ENCODE peak calls at places on chromosomes 4 and X, in five cellular contexts. P is EH, H is amniotic stem cell, O is SHP77 treated with DMSO at 0.1 percent for 48 hours, Y is astrocyte. K is an unnamed sample.

GRCh38 chr4:151199496-151200190 is 77.3 kb upstream of the PRSS48 start:
- DNase-seq in P (peak; percentile 16), H (no peak), O (no peak), Y (no peak), K (no peak)

GRCh38 chr4:185269286-185269685 is 59.9 kb downstream of the SNX25 start:
- DNase-seq in P (peak; percentile 15), H (no peak), O (no peak), Y (peak; percentile 33), K (no peak)

GRCh38 chrX:140866446-140866845 is 135.9 kb upstream of the SPANXB1 start:
- DNase-seq in P (peak; percentile 16), H (no peak), O (no peak), Y (no peak), K (no peak)

GRCh38 chrX:119501511-119502148 is 33.4 kb downstream of the SLC25A5 start:
- DNase-seq in P (peak; percentile 20), H (no peak), O (no peak), Y (no peak), K (no peak)

GRCh38 chr4:95510877-95511276 is 37.9 kb downstream of the UNC5C start:
- DNase-seq in P (no peak), H (no peak), O (no peak), Y (no peak), K (no peak)

GRCh38 chr4:167897116-167897515 is 195.2 kb upstream of the ANXA10 start:
- DNase-seq in P (peak; percentile 57), H (no peak), O (no peak), Y (peak; percentile 74), K (peak; percentile 71)

GRCh38 chr4:113869743-113870375 is 108.3 kb upstream of the CAMK2D start:
- DNase-seq in P (peak; percentile 68), H (no peak), O (no peak), Y (peak; percentile 75), K (no peak)

GRCh38 chr4:146278986-146279385 is 64.6 kb downstream of the REELD1 start:
- DNase-seq in P (peak; percentile 4), H (no peak), O (no peak), Y (no peak), K (no peak)

GRCh38 chrX:9227276-9227675 is 193.3 kb upstream of the FAM9B start:
- DNase-seq in P (no peak), H (no peak), O (no peak), Y (peak; percentile 8), K (no peak)

GRCh38 chr4:89404530-89404929 is 96.9 kb upstream of the GPRIN3 start:
- DNase-seq in P (no peak), H (no peak), O (no peak), Y (no peak), K (no peak)

GRCh38 chr4:39255266-39255665 is 72.9 kb downstream of the WDR19 start:
- DNase-seq in P (peak; percentile 66), H (no peak), O (no peak), Y (peak; percentile 79), K (no peak)

GRCh38 chr4:187664011-187664410 is 331.6 kb upstream of the ZFP42 start:
- DNase-seq in P (no peak), H (no peak), O (no peak), Y (no peak), K (no peak)

GRCh38 chrX:14777484-14777883 is 95.4 kb downstream of the FANCB start:
- DNase-seq in P (peak; percentile 59), H (no peak), O (no peak), Y (peak; percentile 45), K (no peak)

GRCh38 chrX:136780738-136781137 is at the start of gene ARHGEF6:
- DNase-seq in P (peak; percentile 39), H (no peak), O (no peak), Y (no peak), K (no peak)

GRCh38 chrX:70033348-70033747 is 16.4 kb downstream of the AWAT2 start:
- DNase-seq in P (peak; percentile 49), H (no peak), O (no peak), Y (no peak), K (no peak)

GRCh38 chrX:154775611-154776349 is 13.1 kb downstream of the DKC1 start:
- DNase-seq in P (no peak), H (no peak), O (no peak), Y (no peak), K (no peak)

GRCh38 chr4:2289311-2289954 is 27.5 kb upstream of the MXD4 start:
- DNase-seq in P (no peak), H (no peak), O (no peak), Y (no peak), K (no peak)

GRCh38 chr4:86506591-86506990 is 87.5 kb upstream of the PTPN13 start:
- DNase-seq in P (no peak), H (no peak), O (no peak), Y (no peak), K (no peak)

GRCh38 chrX:131763674-131764073 is 219.8 kb downstream of the OR13H1 start:
- DNase-seq in P (no peak), H (peak; percentile 2), O (no peak), Y (peak; percentile 46), K (no peak)

GRCh38 chrX:140580478-140580877 is 75.6 kb upstream of the SOX3 start:
- DNase-seq in P (no peak), H (no peak), O (no peak), Y (no peak), K (no peak)

GRCh38 chrX:143632625-143633387 is 3.1 kb downstream of the SLITRK4 start:
- DNase-seq in P (no peak), H (no peak), O (no peak), Y (no peak), K (no peak)

GRCh38 chr4:152992027-152992426 is 55.9 kb downstream of the FHDC1 start:
- DNase-seq in P (no peak), H (no peak), O (no peak), Y (no peak), K (no peak)

GRCh38 chrX:69066966-69067525 is 98.2 kb downstream of the PJA1 start:
- DNase-seq in P (peak; percentile 41), H (no peak), O (no peak), Y (peak; percentile 37), K (no peak)

GRCh38 chrX:1751781-1752180 is 136.9 kb downstream of the ASMT start:
- DNase-seq in P (peak; percentile 68), H (no peak), O (no peak), Y (no peak), K (no peak)

GRCh38 chr4:48194986-48195773 is 61.1 kb upstream of the TXK start:
- DNase-seq in P (peak; percentile 46), H (no peak), O (peak; percentile 33), Y (peak; percentile 52), K (no peak)

GRCh38 chrX:110759785-110760184 is 35.8 kb downstream of the CHRDL1 start:
- DNase-seq in P (peak; percentile 90), H (no peak), O (no peak), Y (peak; percentile 82), K (no peak)

GRCh38 chr4:8328456-8328855 is 58.9 kb downstream of the HTRA3 start:
- DNase-seq in P (no peak), H (no peak), O (no peak), Y (no peak), K (no peak)

GRCh38 chr4:76187152-76187551 is 26.5 kb downstream of the SCARB2 start:
- DNase-seq in P (no peak), H (no peak), O (no peak), Y (no peak), K (no peak)

GRCh38 chr4:110132822-110133719 is 65.3 kb downstream of the ELOVL6 start:
- DNase-seq in P (no peak), H (no peak), O (no peak), Y (no peak), K (no peak)

GRCh38 chrX:110125435-110125834 is 122.5 kb downstream of the TMEM164 start:
- DNase-seq in P (peak; percentile 21), H (no peak), O (no peak), Y (no peak), K (no peak)

GRCh38 chrX:140177821-140178220 is 212.5 kb upstream of the CXorf66 start:
- DNase-seq in P (no peak), H (no peak), O (no peak), Y (no peak), K (peak; percentile 7)

GRCh38 chrX:44975666-44976263 is 102.8 kb downstream of the KDM6A start:
- DNase-seq in P (peak; percentile 13), H (no peak), O (no peak), Y (peak; percentile 18), K (no peak)

GRCh38 chrX:56763556-56764152 is 34.6 kb downstream of the NBDY start:
- DNase-seq in P (no peak), H (no peak), O (no peak), Y (peak; percentile 16), K (no peak)

GRCh38 chr4:4869731-4870483 is 10.4 kb downstream of the MSX1 start:
- DNase-seq in P (peak; percentile 18), H (no peak), O (no peak), Y (no peak), K (no peak)

GRCh38 chr4:96652158-96652557 is 812.3 kb downstream of the PDHA2 start:
- DNase-seq in P (no peak), H (no peak), O (no peak), Y (peak; percentile 39), K (no peak)

GRCh38 chrX:34275710-34276109 is 143.6 kb upstream of the FAM47A start:
- DNase-seq in P (no peak), H (no peak), O (no peak), Y (no peak), K (no peak)

GRCh38 chrX:35919536-35920309 is at the start of gene CFAP47:
- DNase-seq in P (no peak), H (no peak), O (peak; percentile 27), Y (no peak), K (no peak)

K was measured in iPS DF 19.7.